ENCODE peak calls at places on chromosomes 3 and 15, in five cellular contexts. E is AG09309, Y is pancreas, H is tibial artery, C is colonic mucosa. J is an unnamed sample.
A peak's percentile ranks its signal among the peaks of the same experiment; 100 is the strongest.

GRCh38 chr3:186598108-186598784 is 14.6 kb upstream of the AHSG start:
- DNase-seq in E (no peak), Y (no peak), H (no peak), C (no peak), J (peak; percentile 65)

GRCh38 chr3:178705925-178706324 is 169.7 kb downstream of the KCNMB2 start:
- DNase-seq in E (peak; percentile 55), Y (no peak), H (no peak), C (no peak), J (no peak)

GRCh38 chr3:194203482-194204035 is 67.6 kb downstream of the HES1 start:
- DNase-seq in E (no peak), Y (no peak), H (no peak), C (no peak), J (no peak)

GRCh38 chr15:52790166-52790708 is at the start of gene ONECUT1:
- DNase-seq in E (no peak), Y (peak; percentile 93), H (no peak), C (peak; percentile 44), J (peak; percentile 11)

GRCh38 chr15:71654714-71655174 is 155.6 kb upstream of the NR2E3 start:
- DNase-seq in E (no peak), Y (no peak), H (no peak), C (no peak), J (peak; percentile 74)

GRCh38 chr3:151228291-151229125 is 25.5 kb upstream of the GPR171 start:
- DNase-seq in E (no peak), Y (no peak), H (no peak), C (no peak), J (peak; percentile 80)

GRCh38 chr3:127819656-127820055 is 2.7 kb downstream of the MGLL start:
- DNase-seq in E (no peak), Y (no peak), H (no peak), C (no peak), J (no peak)

GRCh38 chr3:187930021-187930420 is 184.8 kb upstream of the BCL6 start:
- DNase-seq in E (no peak), Y (no peak), H (no peak), C (no peak), J (no peak)

GRCh38 chr3:47024932-47025331 is 45.5 kb downstream of the NBEAL2 start:
- DNase-seq in E (no peak), Y (no peak), H (no peak), C (no peak), J (peak; percentile 38)

GRCh38 chr3:185713015-185713414 is 111.8 kb downstream of the IGF2BP2 start:
- DNase-seq in E (no peak), Y (no peak), H (no peak), C (peak; percentile 55), J (no peak)

GRCh38 chr3:155847993-155848392 is 6.2 kb downstream of the SLC33A1 start:
- DNase-seq in E (no peak), Y (no peak), H (no peak), C (no peak), J (no peak)

GRCh38 chr3:155854147-155854940 is at the start of gene SLC33A1:
- DNase-seq in E (peak; percentile 98), Y (peak; percentile 99), H (peak; percentile 99), C (peak; percentile 99), J (peak; percentile 99)

DNA sequence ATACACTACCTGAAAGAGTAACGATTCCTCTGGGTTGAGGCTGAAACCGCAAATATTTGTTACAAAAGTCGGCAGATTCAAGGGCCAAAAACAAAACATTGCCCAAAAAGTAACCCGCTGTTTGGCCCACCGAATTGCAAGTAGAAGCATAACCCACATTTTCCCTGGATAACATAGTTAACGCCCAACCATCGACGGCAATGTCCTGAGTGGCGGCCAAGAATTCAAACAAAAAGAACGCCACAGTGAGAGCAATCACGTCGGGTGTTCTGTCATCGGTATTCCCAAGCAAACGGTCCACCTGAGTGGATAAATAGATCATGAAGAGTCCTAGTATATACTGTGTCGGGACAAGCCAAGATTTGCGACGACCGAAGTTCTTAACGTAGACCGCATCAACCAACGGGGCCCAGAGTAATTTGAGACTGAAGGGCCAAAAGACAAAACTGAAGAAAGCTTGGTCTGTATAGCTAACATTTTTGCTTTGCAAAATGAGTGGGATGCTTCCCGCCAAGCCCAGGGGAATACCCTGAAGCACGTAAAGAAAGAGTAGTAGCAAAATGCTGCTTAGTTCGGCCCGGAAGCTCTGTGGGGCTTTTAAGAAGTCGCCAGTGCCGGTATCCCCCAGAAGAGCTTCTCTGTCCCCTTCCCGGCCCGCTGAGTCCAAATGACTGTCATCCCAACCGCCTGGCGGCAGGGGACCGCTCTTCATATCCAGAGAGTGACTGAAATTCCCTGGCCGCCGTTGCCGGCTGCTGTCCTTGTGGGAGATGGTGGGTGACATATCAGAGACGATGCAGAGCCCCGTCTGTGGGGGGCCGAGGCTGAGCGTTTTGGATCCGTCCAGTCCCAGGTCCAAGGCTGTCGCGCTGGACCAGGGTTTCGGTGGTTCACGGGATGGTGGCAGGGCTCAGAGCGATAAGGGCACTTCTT is 747 bp downstream of the SLC33A1 start:
- DNase-seq in E (no peak), Y (no peak), H (peak; percentile 37), C (peak; percentile 37), J (peak; percentile 43)
- TF ChIP-seq CTCF in E (no peak), Y (no peak), H (no peak), C (no peak), J (no peak)

GRCh38 chr3:167091186-167091585 is 288.9 kb downstream of the ZBBX start:
- DNase-seq in E (no peak), Y (no peak), H (no peak), C (no peak), J (no peak)
- H3K4me3 ChIP-seq in E (no peak overlapping the region), Y (no peak overlapping the region), H (no peak overlapping the region), C (no peak overlapping the region), J (no peak overlapping the region)

GRCh38 chr3:53109822-53110771 is 20.1 kb downstream of the RFT1 start:
- DNase-seq in E (peak; percentile 55), Y (no peak), H (peak; percentile 55), C (peak; percentile 53), J (peak; percentile 90)
- TF ChIP-seq CTCF in E (peak; percentile 59), Y (peak; percentile 14), H (no peak), C (peak; percentile 40), J (peak; percentile 86)

GRCh38 chr3:191005790-191006189 is 143.3 kb upstream of the GMNC start:
- DNase-seq in E (no peak), Y (no peak), H (no peak), C (no peak), J (no peak)

GRCh38 chr3:191003742-191004141 is 141.2 kb upstream of the GMNC start:
- DNase-seq in E (no peak), Y (no peak), H (no peak), C (no peak), J (no peak)

GRCh38 chr3:191008074-191008473 is 145.6 kb upstream of the GMNC start:
- DNase-seq in E (no peak), Y (no peak), H (no peak), C (no peak), J (no peak)
- H3K4me3 ChIP-seq in E (no peak overlapping the region), Y (no peak overlapping the region), H (no peak overlapping the region), C (no peak overlapping the region), J (no peak overlapping the region)

GRCh38 chr3:49700014-49700413 is 10.7 kb downstream of the RNF123 start:
- DNase-seq in E (no peak), Y (peak; percentile 75), H (no peak), C (no peak), J (no peak)

GRCh38 chr3:49702672-49703071 is 13.3 kb downstream of the RNF123 start:
- DNase-seq in E (no peak), Y (peak; percentile 61), H (no peak), C (no peak), J (no peak)

GRCh38 chr3:49703443-49703927 is 14.1 kb downstream of the RNF123 start:
- DNase-seq in E (no peak), Y (peak; percentile 79), H (no peak), C (peak; percentile 65), J (peak; percentile 58)

GRCh38 chr3:49700453-49701128 is 11.2 kb downstream of the RNF123 start:
- DNase-seq in E (no peak), Y (peak; percentile 31), H (no peak), C (no peak), J (no peak)

GRCh38 chr3:49701388-49702077 is 12.2 kb downstream of the RNF123 start:
- DNase-seq in E (no peak), Y (peak; percentile 67), H (no peak), C (no peak), J (no peak)
- TF ChIP-seq CTCF in E (peak; percentile 60), Y (no peak), H (no peak), C (no peak), J (peak; percentile 49)

DNA sequence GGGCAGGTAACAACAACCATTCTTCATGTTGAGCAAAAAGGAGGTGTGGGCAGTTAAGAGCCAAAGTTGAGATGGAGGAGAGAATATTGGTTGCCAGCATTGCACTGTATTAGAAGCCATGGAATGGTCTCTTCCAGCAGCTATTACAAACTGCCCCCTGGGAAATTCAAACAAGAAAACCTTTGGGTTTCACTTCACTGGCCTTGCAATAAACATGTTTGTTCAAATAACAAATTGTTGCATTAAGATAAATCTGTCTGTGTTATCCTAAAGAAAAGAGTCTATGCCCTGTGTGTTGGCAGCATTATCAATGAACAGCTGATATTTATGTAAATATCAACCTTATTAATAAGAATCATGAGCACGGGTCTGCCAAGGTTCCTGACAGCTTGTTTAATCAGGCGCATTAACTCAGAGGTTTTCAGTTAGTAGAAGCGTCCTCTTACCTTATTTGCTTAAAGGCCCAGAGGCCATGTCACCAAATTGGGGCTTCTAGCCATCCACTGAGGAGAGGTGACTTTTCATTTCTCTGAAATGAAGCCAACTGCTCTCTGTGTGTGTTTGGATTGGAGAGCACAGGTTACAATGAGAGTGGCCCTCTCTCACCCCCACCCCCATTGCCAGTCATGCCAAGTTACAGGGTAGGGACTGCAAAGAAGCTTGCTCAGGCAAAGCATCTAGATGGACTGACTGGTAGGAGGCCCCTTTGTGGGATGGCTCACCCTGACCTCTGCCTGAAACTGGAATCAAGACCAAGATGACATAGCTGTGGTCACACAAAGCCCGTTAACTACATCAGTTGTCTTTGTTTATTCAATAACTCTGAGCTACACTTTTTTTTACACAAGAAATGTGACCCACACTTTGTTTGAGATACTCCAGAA is 10.5 kb downstream of the FILIP1L start:
- DNase-seq in E (no peak), Y (no peak), H (no peak), C (no peak), J (no peak)
- H3K4me3 ChIP-seq in E (no peak overlapping the region), Y (no peak overlapping the region), H (no peak overlapping the region), C (no peak overlapping the region), J (no peak overlapping the region)

GRCh38 chr15:88920186-88920891 is 7.2 kb upstream of the MFGE8 start:
- DNase-seq in E (peak; percentile 51), Y (no peak), H (no peak), C (no peak), J (peak; percentile 54)

GRCh38 chr15:88915354-88915753 is 2.2 kb upstream of the MFGE8 start:
- DNase-seq in E (no peak), Y (no peak), H (no peak), C (no peak), J (no peak)

GRCh38 chr15:88913850-88914169 is 631 bp upstream of the MFGE8 start:
- DNase-seq in E (no peak), Y (no peak), H (no peak), C (no peak), J (no peak)

GRCh38 chr15:88917764-88918163 is 4.6 kb upstream of the MFGE8 start:
- DNase-seq in E (no peak), Y (no peak), H (no peak), C (no peak), J (no peak)

DNA sequence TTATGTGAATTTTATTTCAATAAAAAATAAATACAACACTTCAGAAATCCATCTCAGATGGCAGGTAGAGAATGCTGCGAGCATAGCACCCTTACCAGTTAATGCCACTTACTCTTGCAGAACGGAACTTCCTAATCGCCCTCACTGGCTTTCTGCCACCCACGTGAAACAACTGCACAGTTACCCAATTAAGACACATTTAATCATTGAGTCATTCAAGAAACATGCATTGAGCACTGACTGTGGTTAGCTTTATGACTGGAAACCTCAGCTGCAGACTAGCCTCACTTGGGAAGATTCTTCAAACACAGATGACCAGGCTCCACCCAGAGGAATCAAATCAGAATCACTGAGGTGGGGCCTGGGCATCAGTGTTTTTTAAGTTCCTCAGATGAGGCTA is 5.6 kb upstream of the MFGE8 start:
- DNase-seq in E (peak; percentile 99), Y (no peak), H (peak; percentile 89), C (no peak), J (peak; percentile 95)
- TF ChIP-seq CTCF in E (no peak), Y (no peak), H (no peak), C (no peak), J (no peak)